ENCODE peak calls at places on chromosomes 2 and 18, in seven cellular contexts. I is AG10803, F is astrocyte, L is astrocyte of the spinal cord, M is fibroblast of the aortic adventitia, G is PC-3, T is mammary epithelial cell. P is an unnamed sample.

GRCh38 chr2:70546376-70546775 is 7.2 kb downstream of the TGFA start:
- DNase-seq in I (no peak), F (no peak), L (no peak), M (no peak), G (no peak), T (peak; percentile 28), P (no peak)

GRCh38 chr2:172339431-172340010 is 87.9 kb upstream of the ITGA6 start:
- DNase-seq in I (no peak), F (no peak), L (no peak), M (peak; percentile 16), G (no peak), T (peak; percentile 33), P (no peak)

GRCh38 chr2:188466761-188467160 is 175.1 kb downstream of the GULP1 start:
- DNase-seq in I (no peak), F (no peak), L (no peak), M (no peak), G (no peak), T (no peak), P (no peak)

GRCh38 chr2:58358024-58358423 is 116.9 kb upstream of the FANCL start:
- DNase-seq in I (no peak), F (no peak), L (no peak), M (no peak), G (no peak), T (no peak), P (no peak)

GRCh38 chr2:101089419-101089818 is 61.8 kb downstream of the TBC1D8 start:
- DNase-seq in I (no peak), F (no peak), L (no peak), M (no peak), G (no peak), T (no peak), P (no peak)

GRCh38 chr18:59918320-59918755 is 18.5 kb downstream of the PMAIP1 start:
- DNase-seq in I (peak; percentile 54), F (peak; percentile 87), L (peak; percentile 79), M (peak; percentile 55), G (peak; percentile 91), T (peak; percentile 74), P (peak; percentile 55)

GRCh38 chr2:8122506-8122898 is 559.4 kb upstream of the ID2 start:
- DNase-seq in I (no peak), F (no peak), L (no peak), M (peak; percentile 32), G (no peak), T (no peak), P (peak; percentile 41)

GRCh38 chr2:128520340-128520739 is 201.7 kb upstream of the HS6ST1 start:
- DNase-seq in I (no peak), F (no peak), L (no peak), M (no peak), G (no peak), T (peak; percentile 14), P (no peak)

GRCh38 chr2:159939946-159940345 is 122.5 kb downstream of the PLA2R1 start:
- DNase-seq in I (peak; percentile 26), F (peak; percentile 6), L (peak; percentile 36), M (no peak), G (peak; percentile 52), T (no peak), P (peak; percentile 28)

GRCh38 chr2:174327559-174327897 is 7.2 kb upstream of the SP9 start:
- DNase-seq in I (no peak), F (no peak), L (no peak), M (no peak), G (no peak), T (no peak), P (no peak)

GRCh38 chr2:42895134-42895795 is 102.9 kb upstream of the HAAO start:
- DNase-seq in I (no peak), F (no peak), L (no peak), M (no peak), G (no peak), T (no peak), P (peak; percentile 24)

GRCh38 chr2:203544402-203544801 is 9.3 kb upstream of the RAPH1 start:
- DNase-seq in I (no peak), F (no peak), L (no peak), M (no peak), G (no peak), T (no peak), P (no peak)

GRCh38 chr2:240290432-240291336 is 144.8 kb upstream of the GPC1 start:
- DNase-seq in I (no peak), F (no peak), L (no peak), M (no peak), G (no peak), T (no peak), P (no peak)

GRCh38 chr18:24446953-24447537 is 13.4 kb upstream of the HRH4 start:
- DNase-seq in I (no peak), F (no peak), L (no peak), M (peak; percentile 4), G (peak; percentile 33), T (no peak), P (peak; percentile 7)

GRCh38 chr2:208698114-208698513 is 291.5 kb downstream of the PTH2R start:
- DNase-seq in I (no peak), F (no peak), L (no peak), M (no peak), G (no peak), T (no peak), P (no peak)

GRCh38 chr2:48343154-48343553 is 186.8 kb upstream of the STON1 start:
- DNase-seq in I (no peak), F (no peak), L (no peak), M (no peak), G (no peak), T (no peak), P (no peak)

GRCh38 chr2:88753833-88754584 is 62.5 kb downstream of the RPIA start:
- DNase-seq in I (peak; percentile 20), F (peak; percentile 4), L (peak; percentile 16), M (no peak), G (no peak), T (peak; percentile 28), P (no peak)

GRCh38 chr2:200756618-200757321 is 54.9 kb upstream of the BZW1 start:
- DNase-seq in I (peak; percentile 68), F (peak; percentile 88), L (peak; percentile 87), M (peak; percentile 64), G (peak; percentile 93), T (peak; percentile 93), P (peak; percentile 86)

DNA sequence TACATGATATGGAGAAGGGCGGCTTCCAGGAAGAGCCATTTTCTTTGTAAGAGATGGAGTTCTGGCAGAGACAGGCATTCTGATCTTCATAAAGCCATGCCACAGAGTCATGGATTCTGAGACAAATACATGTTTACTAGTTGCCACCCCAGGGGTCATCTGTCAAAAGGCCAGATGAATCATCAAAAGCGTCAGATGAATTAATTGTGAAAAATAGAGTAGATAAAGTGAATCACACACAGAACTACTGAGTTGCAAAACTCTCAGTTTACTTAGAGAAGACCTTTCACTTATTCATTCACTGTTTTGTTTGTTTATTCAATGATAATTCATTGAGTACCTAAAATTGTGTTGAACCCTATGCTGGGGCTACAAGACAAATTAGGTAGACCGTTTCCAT is 157.7 kb upstream of the SERPINE2 start:
- DNase-seq in I (no peak), F (no peak), L (no peak), M (no peak), G (peak; percentile 10), T (no peak), P (peak; percentile 35)
- H3K4me3 ChIP-seq in I (no peak overlapping the region), F (no peak overlapping the region), L (no peak overlapping the region), M (no peak overlapping the region), G (no peak overlapping the region), T (no peak overlapping the region), P (no peak overlapping the region)

GRCh38 chr18:47175283-47175894 is 775 bp downstream of the IER3IP1 start:
- DNase-seq in I (no peak), F (no peak), L (no peak), M (peak; percentile 9), G (no peak), T (no peak), P (no peak)
- TF ChIP-seq CTCF in I (no peak), F (no peak), L (no peak), M (no peak), G (no peak), T (no peak), P (no peak)

GRCh38 chr2:25615920-25616319 is 57.5 kb downstream of the DTNB start:
- DNase-seq in I (no peak), F (no peak), L (no peak), M (peak; percentile 14), G (no peak), T (no peak), P (no peak)
- H3K4me3 ChIP-seq in I (no peak overlapping the region), F (no peak overlapping the region), L (no peak overlapping the region), M (no peak overlapping the region), G (no peak overlapping the region), T (no peak overlapping the region), P (no peak overlapping the region)

GRCh38 chr18:48924621-48925601 is 25.9 kb downstream of the SMAD7 start:
- DNase-seq in I (no peak), F (no peak), L (no peak), M (no peak), G (no peak), T (no peak), P (no peak)

GRCh38 chr18:48928787-48929186 is 22.0 kb downstream of the SMAD7 start:
- DNase-seq in I (peak; percentile 50), F (peak; percentile 50), L (peak; percentile 59), M (peak; percentile 69), G (no peak), T (peak; percentile 57), P (no peak)

GRCh38 chr18:48929212-48929612 is 21.6 kb downstream of the SMAD7 start:
- DNase-seq in I (no peak), F (peak; percentile 53), L (no peak), M (no peak), G (no peak), T (peak; percentile 40), P (peak; percentile 14)

GRCh38 chr18:48926420-48926857 is 24.3 kb downstream of the SMAD7 start:
- DNase-seq in I (no peak), F (no peak), L (no peak), M (no peak), G (no peak), T (no peak), P (no peak)

GRCh38 chr18:48927286-48928080 is 23.3 kb downstream of the SMAD7 start:
- DNase-seq in I (no peak), F (no peak), L (no peak), M (no peak), G (no peak), T (no peak), P (no peak)
- TF ChIP-seq CTCF in I (no peak), F (no peak), L (no peak), M (no peak), G (no peak), T (no peak), P (no peak)

GRCh38 chr2:226790436-226790835 is 9.2 kb downstream of the IRS1 start:
- DNase-seq in I (peak; percentile 5), F (no peak), L (no peak), M (no peak), G (no peak), T (no peak), P (no peak)
- H3K4me3 ChIP-seq in I (no peak overlapping the region), F (no peak overlapping the region), L (no peak overlapping the region), M (peak overlapping the region; percentile 72), G (peak overlapping the region; percentile 88), T (no peak overlapping the region), P (no peak overlapping the region)

P was measured in fibroblast of mammary gland.